ENCODE peak calls at places on chromosome 17, in six cellular contexts. Z, O, S, L, X and Y are unnamed samples.

GRCh38 chr17:72004476-72005331 is 116.1 kb upstream of the SOX9 start:
- DNase-seq in X (peak), O (no peak), Z (no peak), L (no peak), S (no peak), Y (no peak)

GRCh38 chr17:31250229-31250628 is 46.8 kb downstream of the OMG start:
- DNase-seq in Z (no peak), X (no peak), O (no peak), L (no peak), S (no peak), Y (no peak)

GRCh38 chr17:77636835-77637806 is 321.4 kb upstream of the TNRC6C start:
- DNase-seq in X (no peak), S (no peak), O (no peak), Z (no peak), L (peak), Y (no peak)

GRCh38 chr17:75751676-75752404 is 13.2 kb downstream of the GALK1 start:
- DNase-seq in O (no peak), X (no peak), L (no peak), S (no peak), Z (no peak), Y (no peak)

GRCh38 chr17:42155614-42156045 is 841 bp upstream of the RAB5C start:
- DNase-seq in X (no peak), L (no peak), O (peak), Z (no peak), S (no peak), Y (no peak)

GRCh38 chr17:56121661-56122060 is 31.6 kb upstream of the ANKFN1 start:
- DNase-seq in L (no peak), S (no peak), Z (no peak), O (peak), X (no peak), Y (no peak)

GRCh38 chr17:29927546-29927945 is 2.5 kb downstream of the SSH2 start:
- DNase-seq in Z (no peak), L (no peak), O (no peak), S (no peak), X (no peak), Y (no peak)

GRCh38 chr17:19247423-19247822 is 10.3 kb downstream of the EPN2 start:
- DNase-seq in S (no peak), X (no peak), O (no peak), L (no peak), Z (no peak), Y (no peak)

GRCh38 chr17:2056221-2057129 is 1.6 kb downstream of the HIC1 start:
- DNase-seq in S (peak), X (no peak), L (peak), Z (no peak), O (peak), Y (peak)

DNA sequence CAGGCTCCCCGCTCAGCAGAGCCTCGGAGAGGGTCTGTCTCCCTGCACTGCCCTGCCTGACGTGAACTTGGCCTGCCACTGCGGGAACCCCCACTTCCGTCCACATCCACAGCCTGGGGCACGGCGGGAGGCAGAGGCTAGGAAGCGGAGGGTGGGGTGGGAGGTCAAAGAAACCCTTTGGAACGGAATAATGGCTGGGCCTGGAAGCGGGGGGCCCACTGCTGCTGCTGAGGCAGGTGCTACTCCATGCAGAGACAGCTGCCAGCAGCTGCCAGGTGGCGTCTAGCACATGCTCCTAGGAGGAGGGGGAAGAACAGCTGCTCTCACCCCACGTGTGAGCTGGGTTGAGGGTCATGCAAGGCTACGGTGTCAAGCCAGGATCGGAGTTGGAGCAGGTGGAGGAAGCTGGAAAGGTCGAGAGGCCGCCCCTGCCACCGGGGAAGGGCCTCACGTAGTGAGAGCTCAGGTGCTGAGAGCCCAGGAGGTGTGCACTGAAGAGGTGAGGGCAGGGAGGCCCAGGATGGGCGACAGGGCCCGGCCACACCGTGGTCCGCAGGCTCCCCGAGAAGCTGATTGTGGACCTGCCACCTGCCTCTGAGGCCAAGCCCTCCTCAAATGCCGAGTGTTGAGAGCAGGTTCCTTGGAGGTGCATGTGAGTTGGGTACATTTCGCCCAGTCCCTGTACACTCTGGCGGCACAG is 9.8 kb downstream of the FSCN2 start:
- DNase-seq in L (no peak), O (no peak), S (no peak), Z (no peak), X (no peak), Y (no peak)
- TF ChIP-seq CTCF in L (no peak), O (no peak), S (no peak), Z (no peak), X (no peak), Y (no peak)

GRCh38 chr17:81808778-81809555 is 5.0 kb downstream of the GCGR start:
- DNase-seq in S (no peak), L (no peak), O (no peak), X (no peak), Z (no peak), Y (peak)
- TF ChIP-seq CTCF in S (no peak), L (no peak), O (no peak), X (no peak), Z (no peak), Y (no peak)

DNA sequence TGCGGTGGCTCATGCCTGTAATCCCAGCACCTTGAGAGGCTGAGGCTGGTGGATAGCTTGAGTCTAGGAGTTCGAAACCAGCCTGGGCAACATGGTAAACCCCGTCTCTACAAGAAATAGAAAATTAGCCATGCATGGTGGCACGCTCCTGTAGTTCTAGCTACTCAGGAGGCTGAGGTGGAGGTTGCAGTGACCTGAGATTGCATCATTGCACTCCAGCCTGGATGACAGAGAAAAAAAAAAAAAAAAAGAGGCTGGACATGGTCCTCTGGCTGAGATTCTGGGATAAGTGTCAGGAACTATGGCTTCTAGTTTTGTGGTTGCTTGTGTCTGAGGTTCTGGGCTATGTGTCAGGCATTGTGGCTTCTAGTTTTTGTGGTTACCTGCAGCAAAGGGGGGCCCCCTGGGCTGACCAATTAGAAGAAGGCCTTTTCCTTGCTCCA is 7.0 kb downstream of the KSR1 start:
- DNase-seq in S (no peak), X (no peak), L (no peak), Z (no peak), O (no peak), Y (peak)
- TF ChIP-seq CTCF in S (no peak), X (no peak), L (no peak), Z (no peak), O (no peak), Y (no peak)

DNA sequence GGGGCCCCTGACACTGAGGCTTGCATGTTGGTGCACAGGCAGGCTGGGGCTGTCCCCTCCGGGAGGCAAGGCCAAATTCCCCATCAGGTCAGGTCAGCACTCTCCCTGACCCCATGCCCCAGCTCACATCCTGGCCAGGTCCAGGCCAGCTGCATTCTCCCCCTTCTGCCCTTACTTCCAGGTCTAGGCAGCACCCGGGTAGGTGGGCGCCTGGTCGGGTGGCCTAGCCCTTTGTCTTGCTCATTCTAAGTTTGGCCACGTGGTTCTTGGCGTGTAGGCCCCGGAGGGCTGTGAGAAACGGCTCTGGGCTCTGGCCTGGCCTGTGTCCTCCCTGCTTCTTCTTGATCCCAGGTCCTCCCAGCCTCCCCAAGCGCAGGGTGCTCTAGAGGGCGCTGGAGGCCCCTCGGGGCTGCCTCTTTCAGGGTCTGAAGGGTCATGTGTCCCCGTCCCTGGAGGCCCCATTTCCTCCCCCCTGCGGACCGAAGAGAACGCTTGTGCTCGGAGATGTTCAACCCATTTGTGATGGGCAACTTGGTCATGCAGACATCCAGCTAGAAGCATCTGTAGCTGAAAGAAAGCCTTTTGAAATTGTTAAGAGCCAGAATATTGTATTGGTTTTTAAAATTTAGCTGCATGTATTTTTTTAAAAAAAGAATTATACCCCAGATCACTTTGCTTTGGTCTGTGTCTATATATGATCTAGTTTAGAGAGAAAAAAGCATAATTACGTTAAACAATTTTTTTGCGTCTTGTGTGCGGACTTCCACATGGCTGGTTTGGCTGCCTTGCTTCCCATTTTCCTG is 6.7 kb downstream of the BAHCC1 start:
- DNase-seq in X (peak), Z (no peak), O (peak), S (peak), L (no peak), Y (peak)
- TF ChIP-seq CTCF in X (peak), Z (peak), O (peak), S (no peak), L (peak), Y (peak)